ENCODE peak calls at places on chromosome 17, in seven cellular contexts. B is fibroblast of mammary gland; Q is renal cortical epithelial cell; U is stimulated activated CD4-positive, alpha-beta T cell treated with anti-CD3 and anti-CD28 coated beads, Interleukin-2, amount 100 ng/mL, for 4 hours; Z is hepatocyte; G is T47D; V is activated CD4-positive, CD25-positive, alpha-beta regulatory T cell. P is an unnamed sample.

GRCh38 chr17:15655162-15655561 is 28.9 kb downstream of the TRIM16 start:
- DNase-seq in B (no peak), Q (peak; percentile 72), U (no peak), Z (peak; percentile 38), G (no peak), V (no peak), P (no peak)

GRCh38 chr17:979539-980405 is at the start of gene NXN:
- DNase-seq in B (peak; percentile 56), Q (no peak), U (peak; percentile 83), Z (peak; percentile 95), G (peak; percentile 57), V (peak; percentile 95), P (peak; percentile 21)

GRCh38 chr17:68812876-68813584 is 142.2 kb downstream of the ABCA8 start:
- DNase-seq in B (peak; percentile 36), Q (no peak), U (no peak), Z (no peak), G (no peak), V (no peak), P (no peak)

GRCh38 chr17:7479389-7480192 is at the start of gene ZBTB4:
- DNase-seq in B (peak; percentile 22), Q (no peak), U (peak; percentile 44), Z (peak; percentile 85), G (peak; percentile 47), V (peak; percentile 16), P (no peak)

GRCh38 chr17:72125226-72125651 is 4.4 kb downstream of the SOX9 start:
- DNase-seq in B (no peak), Q (no peak), U (no peak), Z (no peak), G (peak; percentile 77), V (no peak), P (no peak)

GRCh38 chr17:81885869-81886548 is 5.4 kb downstream of the ALYREF start:
- DNase-seq in B (peak; percentile 56), Q (peak; percentile 91), U (no peak), Z (no peak), G (no peak), V (no peak), P (no peak)

GRCh38 chr17:39193346-39193745 is 4.1 kb downstream of the CACNB1 start:
- DNase-seq in B (no peak), Q (no peak), U (no peak), Z (no peak), G (no peak), V (no peak), P (no peak)

GRCh38 chr17:40956401-40957254 is 10.1 kb downstream of the KRT39 start:
- DNase-seq in B (peak; percentile 98), Q (peak; percentile 96), U (no peak), Z (peak; percentile 37), G (no peak), V (no peak), P (no peak)

GRCh38 chr17:27546624-27547300 is 84.2 kb upstream of the LGALS9 start:
- DNase-seq in B (no peak), Q (peak; percentile 36), U (no peak), Z (no peak), G (no peak), V (no peak), P (no peak)

GRCh38 chr17:59353106-59353854 is 21.8 kb downstream of the YPEL2 start:
- DNase-seq in B (no peak), Q (no peak), U (no peak), Z (no peak), G (no peak), V (no peak), P (no peak)

GRCh38 chr17:76095943-76096342 is 7.6 kb downstream of the EXOC7 start:
- DNase-seq in B (no peak), Q (no peak), U (no peak), Z (no peak), G (no peak), V (no peak), P (no peak)

P was measured in NCI-H1048.